ENCODE peak calls at places on chromosomes 6 and 20, in seven cellular contexts. Q, K, M, D, P, F and H are unnamed samples.

GRCh38 chr6:31740397-31741223 is 805 bp downstream of the MSH5 start:
- DNase-seq in P (no peak), K (peak), M (no peak), D (no peak), F (no peak), Q (no peak), H (no peak)

GRCh38 chr6:138287144-138287955 is 69.1 kb upstream of the PBOV1 start:
- DNase-seq in M (no peak), F (peak), P (peak), D (peak), Q (no peak), K (peak), H (no peak)

GRCh38 chr6:73285674-73286283 is 22.8 kb upstream of the KHDC1 start:
- DNase-seq in Q (no peak), M (peak), P (peak), D (peak), F (no peak), K (no peak), H (peak)

GRCh38 chr6:2448826-2449571 is 203.6 kb upstream of the GMDS start:
- DNase-seq in D (peak), M (peak), F (no peak), K (peak), P (peak), Q (no peak), H (peak)

GRCh38 chr20:24942679-24943078 is 6.4 kb upstream of the CST7 start:
- DNase-seq in F (no peak), P (no peak), Q (no peak), M (no peak), K (no peak), D (no peak), H (no peak)

GRCh38 chr6:135314543-135314942 is 133.4 kb downstream of the MYB start:
- DNase-seq in D (no peak), P (no peak), Q (no peak), F (no peak), M (no peak), K (no peak), H (no peak)

GRCh38 chr6:136647363-136647763 is 97.1 kb upstream of the MAP7 start:
- DNase-seq in D (peak), F (peak), M (peak), P (no peak), K (peak), Q (no peak), H (no peak)

GRCh38 chr20:50995506-50995905 is 27.4 kb downstream of the KCNG1 start:
- DNase-seq in M (no peak), K (no peak), F (no peak), D (no peak), P (no peak), Q (no peak), H (no peak)

GRCh38 chr6:150528648-150529285 is 70.9 kb upstream of the PLEKHG1 start:
- DNase-seq in Q (no peak), P (peak), F (no peak), K (no peak), D (peak), M (peak), H (no peak)

GRCh38 chr6:80404889-80405288 is 298.4 kb downstream of the BCKDHB start:
- DNase-seq in Q (no peak), D (no peak), K (no peak), P (no peak), M (no peak), F (no peak), H (no peak)

GRCh38 chr20:63082308-63082938 is 75.7 kb upstream of the BHLHE23 start:
- DNase-seq in M (peak), F (no peak), P (peak), D (peak), K (peak), Q (no peak), H (no peak)

GRCh38 chr20:36349384-36350170 is 43.4 kb downstream of the DLGAP4 start:
- DNase-seq in M (peak), K (no peak), P (no peak), F (no peak), D (no peak), Q (peak), H (no peak)

GRCh38 chr20:14342910-14343309 is 5.5 kb upstream of the FLRT3 start:
- DNase-seq in D (no peak), Q (no peak), P (peak), M (no peak), K (no peak), F (no peak), H (no peak)

GRCh38 chr6:36980876-36981619 is 4.9 kb downstream of the MTCH1 start:
- DNase-seq in K (no peak), F (no peak), P (no peak), D (no peak), M (no peak), Q (no peak), H (no peak)

GRCh38 chr6:10847684-10848083 is 9.3 kb upstream of the MAK start:
- DNase-seq in K (no peak), F (no peak), P (no peak), D (peak), M (no peak), Q (no peak), H (no peak)

GRCh38 chr6:24564081-24564480 is 69.3 kb downstream of the ALDH5A1 start:
- DNase-seq in M (no peak), Q (no peak), P (no peak), D (no peak), K (no peak), F (no peak), H (no peak)

GRCh38 chr20:60085551-60086132 is 127.4 kb downstream of the CDH26 start:
- DNase-seq in M (no peak), F (no peak), D (no peak), P (no peak), Q (no peak), K (no peak), H (no peak)

GRCh38 chr6:25576920-25577319 is 75.1 kb upstream of the SCGN start:
- DNase-seq in M (no peak), D (no peak), P (no peak), K (no peak), F (no peak), Q (no peak), H (peak)

GRCh38 chr20:50870572-50871161 is 60.6 kb downstream of the ADNP start:
- DNase-seq in P (peak), F (no peak), K (no peak), M (no peak), D (no peak), Q (no peak), H (no peak)

GRCh38 chr6:143775326-143775725 is 67.8 kb upstream of the LTV1 start:
- DNase-seq in P (no peak), F (no peak), M (no peak), K (no peak), Q (no peak), D (no peak), H (peak)

GRCh38 chr6:89597988-89598387 is 40.6 kb downstream of the LYRM2 start:
- DNase-seq in K (no peak), F (no peak), P (no peak), M (peak), D (peak), Q (no peak), H (peak)

GRCh38 chr6:36679043-36679821 is 718 bp downstream of the CDKN1A start:
- DNase-seq in K (peak), Q (peak), M (peak), F (no peak), D (peak), P (peak), H (no peak)

GRCh38 chr20:4117341-4117740 is 102.0 kb upstream of the RNF24 start:
- DNase-seq in P (no peak), K (no peak), D (no peak), F (no peak), Q (no peak), M (no peak), H (no peak)

GRCh38 chr6:21245488-21245887 is 348.1 kb upstream of the SOX4 start:
- DNase-seq in K (no peak), F (no peak), M (no peak), P (no peak), D (no peak), Q (no peak), H (no peak)

GRCh38 chr6:133396630-133397335 is 155.6 kb downstream of the EYA4 start:
- DNase-seq in D (no peak), Q (no peak), M (no peak), P (no peak), K (no peak), F (no peak), H (no peak)

GRCh38 chr20:58042626-58043025 is 185.8 kb downstream of the ANKRD60 start:
- DNase-seq in Q (no peak), D (no peak), P (no peak), F (no peak), M (no peak), K (no peak), H (no peak)

GRCh38 chr20:19540401-19540800 is 217.7 kb upstream of the RIN2 start:
- DNase-seq in K (peak), D (no peak), M (no peak), P (no peak), F (peak), Q (no peak), H (no peak)

GRCh38 chr6:162014069-162014811 is 713.3 kb downstream of the PRKN start:
- DNase-seq in D (no peak), K (no peak), F (no peak), M (no peak), P (no peak), Q (no peak), H (no peak)

GRCh38 chr6:17483391-17484016 is 90.1 kb downstream of the CAP2 start:
- DNase-seq in K (no peak), Q (no peak), P (peak), D (no peak), F (no peak), M (no peak), H (no peak)

GRCh38 chr6:53647437-53648094 is 18.0 kb downstream of the KLHL31 start:
- DNase-seq in Q (no peak), F (peak), M (no peak), K (peak), D (no peak), P (no peak), H (no peak)

GRCh38 chr6:6470112-6470511 is 118.4 kb upstream of the LY86 start:
- DNase-seq in Q (no peak), P (no peak), D (no peak), K (no peak), F (no peak), M (no peak), H (no peak)

GRCh38 chr6:42846505-42846904 is 32.9 kb upstream of the RPL7L1 start:
- DNase-seq in K (no peak), D (no peak), M (no peak), P (no peak), Q (no peak), F (no peak), H (no peak)

GRCh38 chr6:16524380-16524707 is 236.9 kb downstream of the ATXN1 start:
- DNase-seq in D (no peak), Q (no peak), K (peak), F (no peak), M (peak), P (no peak), H (no peak)

GRCh38 chr6:7050911-7051779 is 56.6 kb upstream of the RREB1 start:
- DNase-seq in Q (peak), P (peak), F (no peak), D (peak), M (peak), K (peak), H (no peak)

GRCh38 chr20:32404017-32404416 is 45.9 kb downstream of the ASXL1 start:
- DNase-seq in P (no peak), Q (no peak), K (no peak), M (no peak), F (no peak), D (no peak), H (no peak)

GRCh38 chr20:20780127-20780822 is 67.8 kb upstream of the RALGAPA2 start:
- DNase-seq in M (no peak), K (peak), F (no peak), P (no peak), Q (no peak), D (no peak), H (peak)

GRCh38 chr6:122663981-122664380 is 53.8 kb downstream of the PKIB start:
- DNase-seq in M (no peak), D (no peak), Q (no peak), K (no peak), F (no peak), P (no peak), H (no peak)